ENCODE peak calls at places on chromosomes 11 and 22, in eight cellular contexts. W, D, H, Q, L, O, K and X are unnamed samples.

GRCh38 chr11:118592616-118593367 is 14.6 kb upstream of the PHLDB1 start:
- DNase-seq in H (no peak), O (no peak), L (no peak), Q (no peak), K (peak; percentile 59), D (no peak), W (no peak), X (no peak)

GRCh38 chr11:33172996-33173395 is 11.7 kb upstream of the CSTF3 start:
- DNase-seq in O (no peak), D (no peak), H (no peak), Q (no peak), L (no peak), K (peak; percentile 70), W (peak; percentile 55), X (no peak)

GRCh38 chr11:47101452-47101851 is 75.2 kb downstream of the ARFGAP2 start:
- DNase-seq in O (no peak), K (no peak), W (no peak), H (no peak), D (no peak), L (no peak), Q (no peak), X (no peak)

GRCh38 chr22:25623310-25623734 is 58.8 kb downstream of the GRK3 start:
- DNase-seq in K (no peak), L (no peak), O (peak; percentile 42), W (no peak), D (no peak), Q (no peak), H (no peak), X (no peak)

GRCh38 chr22:45302047-45302446 is 7.7 kb upstream of the FAM118A start:
- DNase-seq in W (no peak), O (no peak), K (peak; percentile 89), Q (no peak), L (peak; percentile 84), D (no peak), H (no peak), X (no peak)

GRCh38 chr22:46957521-46957920 is 195.1 kb downstream of the TBC1D22A start:
- DNase-seq in H (no peak), O (no peak), L (no peak), Q (no peak), K (no peak), D (no peak), W (no peak), X (no peak)

GRCh38 chr11:122656631-122657101 is 1.1 kb downstream of the UBASH3B start:
- DNase-seq in K (no peak), W (peak; percentile 64), Q (no peak), H (peak; percentile 71), D (peak; percentile 26), L (no peak), O (peak; percentile 36), X (no peak)

GRCh38 chr22:25235547-25236290 is 16.3 kb downstream of the CRYBB2 start:
- DNase-seq in D (peak; percentile 83), W (peak; percentile 72), H (peak; percentile 89), L (peak; percentile 38), Q (no peak), O (peak; percentile 96), K (peak; percentile 75), X (peak; percentile 92)

GRCh38 chr11:75214411-75214821 is 26.2 kb upstream of the TPBGL start:
- DNase-seq in Q (peak; percentile 52), W (peak; percentile 36), H (peak; percentile 80), D (peak; percentile 95), O (peak; percentile 70), L (peak; percentile 76), K (peak; percentile 82), X (no peak)
- TF ChIP-seq CTCF in Q (no peak), W (no peak), H (peak; percentile 26), D (no peak), O (no peak), L (peak; percentile 56), K (peak; percentile 61), X (peak; percentile 74)

GRCh38 chr11:43021466-43021865 is 290.3 kb upstream of the API5 start:
- DNase-seq in Q (no peak), L (no peak), K (no peak), O (peak; percentile 9), H (no peak), W (no peak), D (peak; percentile 12), X (no peak)
- TF ChIP-seq CTCF in Q (no peak), L (no peak), K (no peak), O (peak; percentile 7), H (no peak), W (no peak), D (no peak), X (no peak)

GRCh38 chr22:27388090-27388600 is 413.4 kb downstream of the MN1 start:
- DNase-seq in L (no peak), O (no peak), W (no peak), H (no peak), K (no peak), Q (no peak), D (no peak), X (no peak)

GRCh38 chr22:27387561-27387960 is 414.0 kb downstream of the MN1 start:
- DNase-seq in O (no peak), H (no peak), D (no peak), Q (no peak), W (no peak), K (no peak), L (no peak), X (no peak)

GRCh38 chr22:27393371-27393770 is 408.2 kb downstream of the MN1 start:
- DNase-seq in H (no peak), D (no peak), W (no peak), L (no peak), K (no peak), Q (no peak), O (no peak), X (no peak)

GRCh38 chr22:27394806-27395404 is 406.7 kb downstream of the MN1 start:
- DNase-seq in H (no peak), K (no peak), Q (no peak), W (no peak), L (no peak), O (no peak), D (no peak), X (no peak)

DNA sequence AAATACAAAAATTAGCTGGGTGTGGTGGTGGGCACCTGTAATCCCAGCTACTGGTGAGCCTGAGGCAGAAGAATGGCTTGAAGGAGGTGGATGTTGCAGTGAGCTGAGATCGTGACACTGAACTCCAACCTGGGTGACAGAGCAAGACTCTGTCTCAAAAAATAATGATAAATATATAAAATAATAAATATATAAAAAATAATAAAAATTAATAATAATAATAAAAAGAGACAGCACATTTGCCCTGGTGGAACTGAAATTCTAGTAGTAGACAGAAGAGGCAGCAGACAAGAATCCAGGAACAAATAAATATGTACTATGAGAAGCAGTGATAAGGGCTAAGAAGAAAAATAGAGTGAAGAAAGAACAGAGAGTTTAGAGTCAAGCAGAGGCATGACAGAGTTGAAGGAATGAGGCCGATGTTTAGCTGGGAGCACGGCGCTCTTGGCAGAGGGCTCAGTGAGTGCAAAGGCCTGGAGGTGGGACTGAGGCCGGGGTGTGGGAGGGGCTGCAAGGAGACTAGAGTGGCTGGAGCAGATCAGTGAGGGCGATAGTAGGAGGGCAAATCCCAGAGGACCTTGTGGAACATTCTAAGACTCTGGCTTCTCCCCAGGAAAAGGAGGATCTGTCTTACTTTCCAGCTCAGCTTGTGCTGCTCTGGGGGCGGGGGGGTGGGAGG is 410.3 kb downstream of the MN1 start:
- DNase-seq in W (no peak), O (no peak), H (no peak), L (no peak), Q (peak; percentile 59), K (no peak), D (no peak), X (no peak)
- TF ChIP-seq CTCF in W (no peak), O (no peak), H (peak; percentile 17), L (no peak), Q (no peak), K (no peak), D (no peak), X (peak; percentile 52)

DNA sequence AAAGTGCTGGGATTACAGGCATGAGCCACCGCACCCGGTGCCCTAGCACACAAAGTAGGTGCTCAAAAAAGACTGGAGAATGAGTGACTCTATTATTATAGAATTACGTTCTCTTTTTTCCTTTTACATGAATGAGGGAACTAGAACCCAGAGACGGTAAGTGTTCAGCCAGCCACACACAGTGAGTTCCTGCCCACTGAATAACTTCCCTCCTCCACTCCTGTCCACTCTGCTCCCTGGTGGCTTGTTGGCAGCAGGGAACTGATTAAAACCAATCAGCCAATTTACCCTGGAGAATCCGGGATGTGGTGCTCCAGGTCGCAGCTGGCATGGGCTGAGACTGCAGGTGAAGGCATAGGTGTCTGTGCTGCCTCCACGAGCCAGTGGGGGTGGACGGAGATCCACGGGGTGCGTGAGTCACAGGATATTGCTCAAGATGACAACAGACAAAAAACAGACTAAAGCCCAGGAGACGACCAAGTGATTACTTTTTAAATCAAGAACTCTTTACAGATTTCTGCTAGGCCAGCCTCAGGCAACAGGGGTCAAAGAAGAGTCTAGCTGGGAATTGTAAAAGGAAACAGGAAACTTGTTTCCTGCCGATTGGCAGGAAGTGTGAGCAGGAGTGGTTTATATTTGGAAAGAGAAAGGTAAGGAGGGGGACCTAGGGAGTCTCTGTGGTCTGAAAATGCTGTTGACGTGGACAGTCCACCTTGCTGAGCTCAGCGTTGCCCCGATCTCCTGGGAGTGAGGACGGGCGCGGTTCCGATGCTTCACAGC is 95.2 kb upstream of the TP53I11 start:
- DNase-seq in L (no peak), H (peak; percentile 76), Q (peak; percentile 38), D (peak; percentile 26), O (no peak), K (peak; percentile 81), W (peak; percentile 74), X (no peak)
- TF ChIP-seq CTCF in L (no peak), H (no peak), Q (no peak), D (no peak), O (no peak), K (no peak), W (no peak), X (peak; percentile 29)

DNA sequence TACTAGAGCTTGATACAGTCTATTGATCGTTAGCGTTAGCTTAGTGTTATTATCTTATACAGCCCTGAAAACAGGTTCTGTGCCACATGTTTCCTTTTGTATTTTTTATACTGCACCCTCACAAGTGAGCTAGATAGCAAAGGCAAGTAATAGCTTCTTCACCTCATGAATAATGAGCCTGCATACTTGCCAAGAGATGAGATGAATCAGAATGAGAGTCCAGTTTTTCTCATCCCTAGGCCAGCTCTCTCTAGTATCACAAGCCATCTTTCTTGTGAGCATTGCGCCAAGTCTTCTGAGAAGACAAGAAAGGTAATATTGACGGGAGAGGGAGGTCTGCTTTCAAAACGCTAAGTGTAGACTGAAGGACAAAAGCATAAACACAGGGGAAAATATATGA is 8.7 kb upstream of the CARD18 start:
- DNase-seq in D (no peak), O (no peak), W (no peak), L (no peak), Q (no peak), H (no peak), K (no peak), X (no peak)
- TF ChIP-seq CTCF in D (no peak), O (no peak), W (no peak), L (no peak), Q (no peak), H (no peak), K (no peak), X (no peak)